ENCODE peak calls at places on chromosome 21, in ten cellular contexts. One of them, this sample, is unnamed.
A peak's percentile ranks its signal among the peaks of the same experiment; 100 is the strongest.

GRCh38 chr21:31222142-31222541 is 121.9 kb downstream of the TIAM1 start:
- DNase-seq in NCI-H2081: no peak
- DNase-seq in T follicular helper cell: no peak
- DNase-seq in RWPE1: no peak
- DNase-seq in kidney glomerular epithelial cell: no peak
- DNase-seq in stomach: no peak
- DNase-seq in amygdala: no peak
- DNase-seq in GM12865: no peak
- DNase-seq in activated effector memory CD4-positive, alpha-beta T cell treated with anti-CD3 and anti-CD28 coated beads, Interleukin-2, amount 50 U/mL, for 16 hours: no peak
- DNase-seq in H9: no peak
- DNase-seq in this sample: no peak

GRCh38 chr21:34034369-34035014 is 38.9 kb upstream of the MRPS6 start:
- DNase-seq in NCI-H2081: no peak
- DNase-seq in T follicular helper cell: no peak
- DNase-seq in RWPE1: no peak
- DNase-seq in kidney glomerular epithelial cell: peak; percentile 58
- DNase-seq in stomach: no peak
- DNase-seq in amygdala: no peak
- DNase-seq in GM12865: no peak
- DNase-seq in activated effector memory CD4-positive, alpha-beta T cell treated with anti-CD3 and anti-CD28 coated beads, Interleukin-2, amount 50 U/mL, for 16 hours: no peak
- DNase-seq in H9: no peak
- DNase-seq in this sample: no peak

GRCh38 chr21:44294391-44295162 is 5.3 kb upstream of the PFKL start:
- DNase-seq in NCI-H2081: peak; percentile 11
- DNase-seq in T follicular helper cell: no peak
- DNase-seq in RWPE1: no peak
- DNase-seq in kidney glomerular epithelial cell: no peak
- DNase-seq in stomach: peak; percentile 34
- DNase-seq in amygdala: no peak
- DNase-seq in GM12865: no peak
- DNase-seq in activated effector memory CD4-positive, alpha-beta T cell treated with anti-CD3 and anti-CD28 coated beads, Interleukin-2, amount 50 U/mL, for 16 hours: no peak
- DNase-seq in H9: no peak
- DNase-seq in this sample: no peak

GRCh38 chr21:20647603-20648002 is 350.6 kb upstream of the NCAM2 start:
- DNase-seq in NCI-H2081: no peak
- DNase-seq in T follicular helper cell: no peak
- DNase-seq in RWPE1: peak; percentile 21
- DNase-seq in kidney glomerular epithelial cell: no peak
- DNase-seq in stomach: no peak
- DNase-seq in amygdala: no peak
- DNase-seq in GM12865: no peak
- DNase-seq in activated effector memory CD4-positive, alpha-beta T cell treated with anti-CD3 and anti-CD28 coated beads, Interleukin-2, amount 50 U/mL, for 16 hours: no peak
- DNase-seq in H9: no peak
- DNase-seq in this sample: no peak

GRCh38 chr21:41899431-41900202 is 20.5 kb upstream of the PRDM15 start:
- DNase-seq in NCI-H2081: no peak
- DNase-seq in T follicular helper cell: no peak
- DNase-seq in RWPE1: no peak
- DNase-seq in kidney glomerular epithelial cell: no peak
- DNase-seq in stomach: no peak
- DNase-seq in amygdala: no peak
- DNase-seq in GM12865: no peak
- DNase-seq in activated effector memory CD4-positive, alpha-beta T cell treated with anti-CD3 and anti-CD28 coated beads, Interleukin-2, amount 50 U/mL, for 16 hours: peak; percentile 77
- DNase-seq in H9: no peak
- DNase-seq in this sample: no peak

GRCh38 chr21:41366522-41367151 is 4.8 kb downstream of the MX2 start:
- DNase-seq in NCI-H2081: no peak
- DNase-seq in T follicular helper cell: no peak
- DNase-seq in RWPE1: peak; percentile 96
- DNase-seq in kidney glomerular epithelial cell: peak; percentile 24
- DNase-seq in stomach: peak; percentile 66
- DNase-seq in amygdala: no peak
- DNase-seq in GM12865: peak; percentile 83
- DNase-seq in activated effector memory CD4-positive, alpha-beta T cell treated with anti-CD3 and anti-CD28 coated beads, Interleukin-2, amount 50 U/mL, for 16 hours: peak; percentile 63
- DNase-seq in H9: no peak
- DNase-seq in this sample: no peak

GRCh38 chr21:38277501-38278111 is 20.8 kb downstream of the KCNJ15 start:
- DNase-seq in NCI-H2081: no peak
- DNase-seq in T follicular helper cell: no peak
- DNase-seq in RWPE1: peak; percentile 87
- DNase-seq in kidney glomerular epithelial cell: peak; percentile 99
- DNase-seq in stomach: no peak
- DNase-seq in amygdala: no peak
- DNase-seq in GM12865: no peak
- DNase-seq in activated effector memory CD4-positive, alpha-beta T cell treated with anti-CD3 and anti-CD28 coated beads, Interleukin-2, amount 50 U/mL, for 16 hours: no peak
- DNase-seq in H9: no peak
- DNase-seq in this sample: no peak

GRCh38 chr21:29170935-29171334 is 40.5 kb downstream of the MAP3K7CL start:
- DNase-seq in NCI-H2081: no peak
- DNase-seq in T follicular helper cell: no peak
- DNase-seq in RWPE1: no peak
- DNase-seq in kidney glomerular epithelial cell: no peak
- DNase-seq in stomach: no peak
- DNase-seq in amygdala: no peak
- DNase-seq in GM12865: no peak
- DNase-seq in activated effector memory CD4-positive, alpha-beta T cell treated with anti-CD3 and anti-CD28 coated beads, Interleukin-2, amount 50 U/mL, for 16 hours: no peak
- DNase-seq in H9: no peak
- DNase-seq in this sample: no peak

GRCh38 chr21:37139902-37140301 is 66.8 kb downstream of the TTC3 start:
- DNase-seq in NCI-H2081: no peak
- DNase-seq in T follicular helper cell: no peak
- DNase-seq in RWPE1: no peak
- DNase-seq in kidney glomerular epithelial cell: no peak
- DNase-seq in stomach: no peak
- DNase-seq in amygdala: no peak
- DNase-seq in GM12865: no peak
- DNase-seq in activated effector memory CD4-positive, alpha-beta T cell treated with anti-CD3 and anti-CD28 coated beads, Interleukin-2, amount 50 U/mL, for 16 hours: no peak
- DNase-seq in H9: no peak
- DNase-seq in this sample: no peak

GRCh38 chr21:37435120-37435519 is 68.5 kb downstream of the DYRK1A start:
- DNase-seq in NCI-H2081: peak; percentile 48
- DNase-seq in T follicular helper cell: peak; percentile 10
- DNase-seq in RWPE1: peak; percentile 49
- DNase-seq in kidney glomerular epithelial cell: peak; percentile 90
- DNase-seq in stomach: no peak
- DNase-seq in amygdala: peak; percentile 82
- DNase-seq in GM12865: no peak
- DNase-seq in activated effector memory CD4-positive, alpha-beta T cell treated with anti-CD3 and anti-CD28 coated beads, Interleukin-2, amount 50 U/mL, for 16 hours: no peak
- DNase-seq in H9: peak; percentile 79
- DNase-seq in this sample: no peak

GRCh38 chr21:38614558-38614957 is 116.3 kb upstream of the ERG start:
- DNase-seq in NCI-H2081: no peak
- DNase-seq in T follicular helper cell: no peak
- DNase-seq in RWPE1: no peak
- DNase-seq in kidney glomerular epithelial cell: no peak
- DNase-seq in stomach: no peak
- DNase-seq in amygdala: no peak
- DNase-seq in GM12865: no peak
- DNase-seq in activated effector memory CD4-positive, alpha-beta T cell treated with anti-CD3 and anti-CD28 coated beads, Interleukin-2, amount 50 U/mL, for 16 hours: no peak
- DNase-seq in H9: no peak
- DNase-seq in this sample: no peak

This sample was measured in progenitor cell of endocrine pancreas.